ENCODE peak calls at places on chromosomes 5 and 9, in eight cellular contexts. H is NCI-H748 treated with DMSO at 0.1 percent for 48 hours, S is GM13976, L is epithelial cell of esophagus, Y is GM12891, R is head of caudate nucleus, B is T-helper 9 cell, A is pancreas. P is an unnamed sample.

GRCh38 chr5:180623844-180624243 is 25.6 kb downstream of the FLT4 start:
- DNase-seq in H (no peak), S (no peak), L (no peak), Y (no peak), R (no peak), B (no peak), A (no peak), P (no peak)

GRCh38 chr9:2963307-2963706 is 119.4 kb upstream of the PUM3 start:
- DNase-seq in H (no peak), S (no peak), L (no peak), Y (no peak), R (no peak), B (no peak), A (no peak), P (no peak)

GRCh38 chr9:87909310-87910041 is 8.3 kb upstream of the SPATA31C1 start:
- DNase-seq in H (peak; percentile 5), S (no peak), L (no peak), Y (no peak), R (no peak), B (no peak), A (peak; percentile 94), P (no peak)

GRCh38 chr5:80187274-80187673 is 68.6 kb downstream of the SERINC5 start:
- DNase-seq in H (peak; percentile 16), S (no peak), L (peak; percentile 26), Y (no peak), R (no peak), B (no peak), A (no peak), P (no peak)

GRCh38 chr5:122434120-122434519 is 122.1 kb downstream of the SNCAIP start:
- DNase-seq in H (peak; percentile 56), S (no peak), L (no peak), Y (no peak), R (no peak), B (no peak), A (no peak), P (no peak)

GRCh38 chr5:56270058-56270457 is 36.9 kb upstream of the ANKRD55 start:
- DNase-seq in H (no peak), S (no peak), L (no peak), Y (no peak), R (no peak), B (no peak), A (no peak), P (no peak)

GRCh38 chr5:62589504-62589903 is 10.9 kb downstream of the LRRC70 start:
- DNase-seq in H (no peak), S (no peak), L (no peak), Y (no peak), R (no peak), B (no peak), A (no peak), P (no peak)

GRCh38 chr9:7003876-7004275 is 246.1 kb downstream of the KDM4C start:
- DNase-seq in H (no peak), S (no peak), L (no peak), Y (no peak), R (no peak), B (no peak), A (no peak), P (no peak)

GRCh38 chr5:133921899-133922468 is 46.4 kb downstream of the C5orf15 start:
- DNase-seq in H (peak; percentile 57), S (no peak), L (no peak), Y (no peak), R (no peak), B (no peak), A (no peak), P (no peak)

GRCh38 chr5:93583799-93584530 is 943 bp downstream of the NR2F1 start:
- DNase-seq in H (no peak), S (peak; percentile 49), L (peak; percentile 62), Y (no peak), R (peak; percentile 45), B (no peak), A (peak; percentile 79), P (no peak)

GRCh38 chr5:16350816-16351215 is 114.8 kb downstream of the ZNF622 start:
- DNase-seq in H (peak; percentile 99), S (no peak), L (no peak), Y (no peak), R (no peak), B (no peak), A (no peak), P (no peak)

GRCh38 chr5:96114736-96115466 is 153.2 kb upstream of the ELL2 start:
- DNase-seq in H (no peak), S (no peak), L (peak; percentile 83), Y (no peak), R (no peak), B (no peak), A (no peak), P (peak; percentile 2)

GRCh38 chr5:168413062-168413461 is 73.2 kb upstream of the RARS1 start:
- DNase-seq in H (no peak), S (no peak), L (peak; percentile 97), Y (no peak), R (no peak), B (no peak), A (no peak), P (no peak)

GRCh38 chr5:72921886-72922285 is 34.0 kb upstream of the FCHO2 start:
- DNase-seq in H (no peak), S (no peak), L (peak; percentile 11), Y (no peak), R (no peak), B (no peak), A (no peak), P (no peak)

GRCh38 chr5:178988436-178989220 is 6.5 kb downstream of the GRM6 start:
- DNase-seq in H (no peak), S (no peak), L (no peak), Y (no peak), R (no peak), B (no peak), A (no peak), P (no peak)

GRCh38 chr9:129486496-129487306 is 134.2 kb downstream of the C9orf50 start:
- DNase-seq in H (no peak), S (no peak), L (no peak), Y (no peak), R (no peak), B (no peak), A (peak; percentile 62), P (no peak)

GRCh38 chr5:33939863-33940262 is 3.7 kb downstream of the RXFP3 start:
- DNase-seq in H (no peak), S (no peak), L (peak; percentile 29), Y (no peak), R (peak; percentile 11), B (no peak), A (no peak), P (no peak)

GRCh38 chr9:116641292-116642059 is 45.6 kb upstream of the TRIM32 start:
- DNase-seq in H (no peak), S (no peak), L (peak; percentile 42), Y (no peak), R (no peak), B (no peak), A (no peak), P (no peak)

GRCh38 chr5:885529-885928 is 7.1 kb downstream of the BRD9 start:
- DNase-seq in H (no peak), S (no peak), L (no peak), Y (no peak), R (peak; percentile 39), B (no peak), A (no peak), P (no peak)

GRCh38 chr5:151819830-151820229 is 48.1 kb downstream of the G3BP1 start:
- DNase-seq in H (no peak), S (no peak), L (no peak), Y (no peak), R (no peak), B (no peak), A (no peak), P (no peak)

GRCh38 chr5:160297776-160298175 is 14.6 kb downstream of the CCNJL start:
- DNase-seq in H (no peak), S (no peak), L (no peak), Y (no peak), R (no peak), B (no peak), A (no peak), P (no peak)

GRCh38 chr5:127683006-127683405 is 20.2 kb upstream of the CCDC192 start:
- DNase-seq in H (no peak), S (no peak), L (no peak), Y (no peak), R (no peak), B (no peak), A (no peak), P (no peak)

GRCh38 chr5:14202462-14202861 is 59.3 kb downstream of the TRIO start:
- DNase-seq in H (no peak), S (no peak), L (no peak), Y (no peak), R (no peak), B (no peak), A (no peak), P (no peak)

GRCh38 chr9:98860871-98861293 is 53.4 kb downstream of the GALNT12 start:
- DNase-seq in H (no peak), S (no peak), L (peak; percentile 56), Y (no peak), R (peak; percentile 65), B (no peak), A (no peak), P (no peak)

GRCh38 chr9:68455436-68455835 is 85.2 kb downstream of the TMEM252 start:
- DNase-seq in H (no peak), S (no peak), L (no peak), Y (no peak), R (no peak), B (no peak), A (no peak), P (no peak)

GRCh38 chr5:33238826-33239670 is 201.7 kb upstream of the TARS1 start:
- DNase-seq in H (no peak), S (no peak), L (peak; percentile 19), Y (no peak), R (no peak), B (no peak), A (no peak), P (no peak)

GRCh38 chr5:83551826-83552225 is 80.3 kb downstream of the VCAN start:
- DNase-seq in H (no peak), S (no peak), L (no peak), Y (no peak), R (no peak), B (no peak), A (no peak), P (no peak)

GRCh38 chr5:151151793-151152192 is 5.8 kb downstream of the ANXA6 start:
- DNase-seq in H (no peak), S (peak; percentile 57), L (no peak), Y (no peak), R (no peak), B (no peak), A (no peak), P (no peak)

GRCh38 chr5:135031146-135031812 is 2.7 kb downstream of the PITX1 start:
- DNase-seq in H (no peak), S (no peak), L (no peak), Y (no peak), R (no peak), B (no peak), A (peak; percentile 72), P (no peak)

GRCh38 chr5:76804266-76804665 is 14.6 kb upstream of the F2RL1 start:
- DNase-seq in H (no peak), S (peak; percentile 10), L (no peak), Y (no peak), R (no peak), B (no peak), A (no peak), P (no peak)

GRCh38 chr9:134814598-134815215 is 65.9 kb upstream of the FCN2 start:
- DNase-seq in H (no peak), S (no peak), L (no peak), Y (no peak), R (no peak), B (no peak), A (no peak), P (no peak)

GRCh38 chr5:43106290-43106638 is 14.4 kb upstream of the ZNF131 start:
- DNase-seq in H (no peak), S (no peak), L (no peak), Y (no peak), R (no peak), B (no peak), A (no peak), P (no peak)

P was measured in GM12864.